ENCODE peak calls at places on chromosomes 1 and 21, in six cellular contexts. K is stomach, V is T-helper 9 cell, N is GM12891, H is fibroblast of lung, J is NCI-H774. A is an unnamed sample.

GRCh38 chr1:79791488-79792211 is 785.1 kb upstream of the ADGRL4 start:
- DNase-seq in K (no peak), V (no peak), N (no peak), H (no peak), J (no peak), A (no peak)

GRCh38 chr1:167455786-167456446 is 62.4 kb downstream of the CD247 start:
- DNase-seq in K (peak), V (no peak), N (peak), H (peak), J (no peak), A (peak)

GRCh38 chr1:205494119-205494518 is 10.3 kb upstream of the CDK18 start:
- DNase-seq in K (no peak), V (no peak), N (no peak), H (no peak), J (no peak), A (no peak)

GRCh38 chr1:170556910-170557309 is 24.9 kb downstream of the GORAB start:
- DNase-seq in K (no peak), V (no peak), N (no peak), H (no peak), J (no peak), A (no peak)

GRCh38 chr21:35811115-35811806 is 249.1 kb downstream of the SETD4 start:
- DNase-seq in K (no peak), V (no peak), N (no peak), H (no peak), J (no peak), A (no peak)

GRCh38 chr1:234726359-234726836 is 116.4 kb upstream of the IRF2BP2 start:
- DNase-seq in K (no peak), V (no peak), N (no peak), H (no peak), J (no peak), A (no peak)

GRCh38 chr21:15706686-15707085 is 23.1 kb upstream of the USP25 start:
- DNase-seq in K (peak), V (no peak), N (no peak), H (peak), J (no peak), A (no peak)

GRCh38 chr1:6396998-6397397 is 3.4 kb upstream of the ACOT7 start:
- DNase-seq in K (no peak), V (no peak), N (no peak), H (no peak), J (no peak), A (no peak)

GRCh38 chr21:42040411-42041180 is 30.4 kb upstream of the ZBTB21 start:
- DNase-seq in K (no peak), V (no peak), N (no peak), H (peak), J (no peak), A (no peak)

GRCh38 chr1:240178366-240178765 is 86.7 kb downstream of the FMN2 start:
- DNase-seq in K (no peak), V (no peak), N (no peak), H (no peak), J (no peak), A (no peak)

GRCh38 chr1:243798726-243799125 is 51.3 kb downstream of the AKT3 start:
- DNase-seq in K (no peak), V (no peak), N (no peak), H (peak), J (no peak), A (no peak)

GRCh38 chr1:35931424-35932157 is 686 bp downstream of the AGO3 start:
- DNase-seq in K (peak), V (no peak), N (no peak), H (peak), J (peak), A (no peak)

GRCh38 chr21:27192286-27192685 is 225.4 kb upstream of the ADAMTS5 start:
- DNase-seq in K (no peak), V (no peak), N (no peak), H (peak), J (no peak), A (no peak)

GRCh38 chr1:21610989-21611388 is 58.2 kb downstream of the RAP1GAP start:
- DNase-seq in K (no peak), V (no peak), N (no peak), H (no peak), J (no peak), A (no peak)

GRCh38 chr1:68011786-68012375 is 38.5 kb downstream of the DIRAS3 start:
- DNase-seq in K (no peak), V (no peak), N (no peak), H (peak), J (no peak), A (no peak)

GRCh38 chr1:101280049-101280448 is 43.2 kb downstream of the S1PR1 start:
- DNase-seq in K (no peak), V (no peak), N (no peak), H (no peak), J (no peak), A (no peak)

GRCh38 chr1:30816211-30817082 is 58.9 kb upstream of the LAPTM5 start:
- DNase-seq in K (no peak), V (no peak), N (no peak), H (peak), J (no peak), A (no peak)

GRCh38 chr1:168509875-168510594 is 33.8 kb downstream of the XCL2 start:
- DNase-seq in K (no peak), V (no peak), N (no peak), H (no peak), J (no peak), A (no peak)

GRCh38 chr1:30345525-30346145 is 377.8 kb downstream of the MATN1 start:
- DNase-seq in K (no peak), V (no peak), N (no peak), H (no peak), J (no peak), A (no peak)

GRCh38 chr1:106055900-106056299 is 1000.6 kb upstream of the PRMT6 start:
- DNase-seq in K (no peak), V (no peak), N (no peak), H (no peak), J (no peak), A (no peak)

GRCh38 chr1:180580237-180580636 is 21.5 kb downstream of the OVAAL start:
- DNase-seq in K (peak), V (no peak), N (no peak), H (peak), J (peak), A (no peak)

GRCh38 chr1:183244466-183244865 is 58.4 kb downstream of the LAMC2 start:
- DNase-seq in K (peak), V (no peak), N (no peak), H (no peak), J (no peak), A (no peak)

GRCh38 chr1:51433269-51433971 is 85.6 kb downstream of the EPS15 start:
- DNase-seq in K (no peak), V (no peak), N (no peak), H (no peak), J (no peak), A (no peak)

GRCh38 chr21:31752352-31752751 is 20.4 kb upstream of the SCAF4 start:
- DNase-seq in K (no peak), V (no peak), N (no peak), H (peak), J (no peak), A (no peak)

GRCh38 chr1:96038636-96039035 is 682.9 kb upstream of the PTBP2 start:
- DNase-seq in K (no peak), V (no peak), N (no peak), H (no peak), J (no peak), A (no peak)

GRCh38 chr1:61244114-61244513 is 161.8 kb downstream of the NFIA start:
- DNase-seq in K (no peak), V (no peak), N (no peak), H (peak), J (no peak), A (no peak)

GRCh38 chr1:17276568-17276967 is 27.7 kb downstream of the PADI3 start:
- DNase-seq in K (peak), V (no peak), N (no peak), H (peak), J (no peak), A (no peak)

GRCh38 chr1:161502641-161503393 is 2.4 kb upstream of the FCGR2A start:
- DNase-seq in K (no peak), V (no peak), N (no peak), H (peak), J (no peak), A (no peak)

GRCh38 chr1:247277211-247277610 is 21.3 kb downstream of the VN1R5 start:
- DNase-seq in K (no peak), V (no peak), N (no peak), H (no peak), J (no peak), A (no peak)

GRCh38 chr1:10866314-10867091 is 70.1 kb upstream of the CASZ1 start:
- DNase-seq in K (no peak), V (no peak), N (no peak), H (peak), J (no peak), A (no peak)

GRCh38 chr1:201713093-201713810 is 115.7 kb upstream of the IPO9 start:
- DNase-seq in K (peak), V (no peak), N (no peak), H (peak), J (no peak), A (no peak)

GRCh38 chr21:36929622-36930021 is 36.8 kb downstream of the HLCS start:
- DNase-seq in K (peak), V (no peak), N (no peak), H (peak), J (no peak), A (no peak)

GRCh38 chr1:111598534-111598933 is 21.1 kb upstream of the RAP1A start:
- DNase-seq in K (no peak), V (no peak), N (no peak), H (no peak), J (no peak), A (no peak)

GRCh38 chr1:106398391-106398790 is 658.1 kb upstream of the PRMT6 start:
- DNase-seq in K (no peak), V (no peak), N (no peak), H (no peak), J (no peak), A (no peak)

GRCh38 chr1:27539901-27540861 is 50.2 kb upstream of the WASF2 start:
- DNase-seq in K (no peak), V (no peak), N (no peak), H (peak), J (no peak), A (no peak)

GRCh38 chr1:223035724-223036478 is 107.1 kb downstream of the TLR5 start:
- DNase-seq in K (no peak), V (no peak), N (no peak), H (no peak), J (peak), A (no peak)

GRCh38 chr1:223670458-223671159 is 5.1 kb upstream of the CAPN8 start:
- DNase-seq in K (peak), V (no peak), N (no peak), H (peak), J (peak), A (no peak)

GRCh38 chr1:23736437-23737134 is 6.7 kb upstream of the ELOA start:
- DNase-seq in K (no peak), V (no peak), N (no peak), H (no peak), J (no peak), A (no peak)

GRCh38 chr1:103108525-103109150 is 316 bp upstream of the COL11A1 start:
- DNase-seq in K (no peak), V (no peak), N (no peak), H (peak), J (peak), A (no peak)